ENCODE peak calls at places on chromosomes 7 and 10, in nine cellular contexts. K, J, T, C, N, G, A, Z and P are unnamed samples.

GRCh38 chr10:2392145-2392812 is 655.0 kb upstream of the ADARB2 start:
- DNase-seq in K (no peak), J (no peak), T (no peak), C (no peak), N (no peak), G (no peak), A (no peak), Z (no peak), P (no peak)

GRCh38 chr10:45553155-45553554 is 119.4 kb downstream of the ZFAND4 start:
- DNase-seq in K (no peak), J (no peak), T (no peak), C (no peak), N (no peak), G (no peak), A (no peak), Z (no peak), P (no peak)

GRCh38 chr7:116633131-116633988 is 38.6 kb upstream of the MET start:
- DNase-seq in K (peak; percentile 14), J (no peak), T (no peak), C (no peak), N (peak; percentile 95), G (no peak), A (no peak), Z (peak; percentile 32), P (no peak)

GRCh38 chr10:49484501-49485230 is 54.3 kb downstream of the ERCC6 start:
- DNase-seq in K (peak; percentile 43), J (no peak), T (no peak), C (no peak), N (no peak), G (no peak), A (no peak), Z (no peak), P (no peak)

GRCh38 chr7:134778941-134779740 is at the start of gene CALD1:
- DNase-seq in K (peak; percentile 98), J (peak; percentile 49), T (peak; percentile 49), C (peak; percentile 96), N (peak; percentile 99), G (peak; percentile 80), A (no peak), Z (peak; percentile 100), P (no peak)

GRCh38 chr10:74150151-74151056 is at the start of gene AP3M1:
- DNase-seq in K (no peak), J (peak; percentile 90), T (peak; percentile 95), C (peak; percentile 91), N (peak; percentile 84), G (no peak), A (peak; percentile 76), Z (no peak), P (peak; percentile 80)

GRCh38 chr7:130303982-130304381 is 11.0 kb downstream of the CPA4 start:
- DNase-seq in K (no peak), J (no peak), T (no peak), C (no peak), N (no peak), G (no peak), A (no peak), Z (no peak), P (no peak)

GRCh38 chr7:158145370-158145769 is 442.3 kb downstream of the PTPRN2 start:
- DNase-seq in K (no peak), J (no peak), T (no peak), C (no peak), N (no peak), G (no peak), A (no peak), Z (no peak), P (no peak)

GRCh38 chr7:98881561-98882315 is 3.4 kb downstream of the TRRAP start:
- DNase-seq in K (no peak), J (no peak), T (no peak), C (no peak), N (peak; percentile 39), G (no peak), A (no peak), Z (no peak), P (no peak)

GRCh38 chr10:84294766-84295447 is 33.5 kb upstream of the CCSER2 start:
- DNase-seq in K (no peak), J (no peak), T (no peak), C (no peak), N (no peak), G (no peak), A (no peak), Z (no peak), P (no peak)

GRCh38 chr7:130493275-130493868 is 1.5 kb downstream of the MEST start:
- DNase-seq in K (no peak), J (no peak), T (no peak), C (no peak), N (no peak), G (no peak), A (no peak), Z (no peak), P (no peak)

GRCh38 chr10:4650572-4650971 is 175.4 kb upstream of the AKR1E2 start:
- DNase-seq in K (peak; percentile 25), J (no peak), T (no peak), C (no peak), N (no peak), G (no peak), A (no peak), Z (no peak), P (no peak)

GRCh38 chr7:17061443-17061842 is 179.7 kb upstream of the AGR3 start:
- DNase-seq in K (no peak), J (no peak), T (no peak), C (no peak), N (no peak), G (no peak), A (no peak), Z (no peak), P (no peak)

GRCh38 chr7:80231719-80232118 is 97.1 kb downstream of the GNAI1 start:
- DNase-seq in K (peak; percentile 36), J (no peak), T (no peak), C (no peak), N (peak; percentile 84), G (no peak), A (no peak), Z (peak; percentile 35), P (no peak)

GRCh38 chr7:24778543-24779282 is 21.4 kb upstream of the GSDME start:
- DNase-seq in K (peak; percentile 73), J (peak; percentile 69), T (no peak), C (peak; percentile 70), N (no peak), G (no peak), A (no peak), Z (peak; percentile 87), P (no peak)

GRCh38 chr10:1448252-1448901 is 288.9 kb downstream of the ADARB2 start:
- DNase-seq in K (no peak), J (no peak), T (no peak), C (no peak), N (no peak), G (no peak), A (no peak), Z (no peak), P (no peak)

GRCh38 chr10:70558295-70558694 is 44.2 kb downstream of the PRF1 start:
- DNase-seq in K (no peak), J (no peak), T (no peak), C (peak; percentile 45), N (no peak), G (no peak), A (no peak), Z (no peak), P (no peak)

GRCh38 chr7:49403844-49404243 is 369.6 kb upstream of the VWC2 start:
- DNase-seq in K (no peak), J (no peak), T (no peak), C (no peak), N (no peak), G (no peak), A (no peak), Z (peak; percentile 5), P (no peak)

GRCh38 chr10:90313548-90314325 is 544.1 kb downstream of the HTR7 start:
- DNase-seq in K (no peak), J (no peak), T (no peak), C (no peak), N (peak; percentile 77), G (no peak), A (no peak), Z (no peak), P (no peak)

GRCh38 chr10:89301721-89302445 is at the start of gene IFIT2:
- DNase-seq in K (peak; percentile 75), J (no peak), T (peak; percentile 46), C (no peak), N (peak; percentile 66), G (no peak), A (no peak), Z (peak; percentile 68), P (no peak)

GRCh38 chr10:71270301-71270777 is 48.7 kb upstream of the SLC29A3 start:
- DNase-seq in K (peak; percentile 88), J (no peak), T (peak; percentile 40), C (no peak), N (peak; percentile 31), G (no peak), A (no peak), Z (peak; percentile 65), P (no peak)

GRCh38 chr7:1540391-1541271 is 10.1 kb downstream of the MAFK start:
- DNase-seq in K (no peak), J (peak; percentile 42), T (no peak), C (peak; percentile 66), N (no peak), G (no peak), A (no peak), Z (no peak), P (no peak)